ENCODE peak calls at places on chromosomes 2 and 18, in nine cellular contexts. I is cardiac muscle cell; N is fibroblast of lung; L is testis; Y is CD8-positive, alpha-beta T cell; S is transverse colon; T is Peyer's patch; Z is heart left ventricle; A is tibial artery. H is an unnamed sample.

GRCh38 chr2:128237081-128237534 is 81.6 kb downstream of the HS6ST1 start:
- DNase-seq in I (no peak), N (peak; percentile 86), L (no peak), Y (no peak), S (no peak), T (no peak), Z (no peak), A (no peak), H (no peak)

GRCh38 chr2:60794271-60794863 is 38.3 kb downstream of the PAPOLG start:
- DNase-seq in I (peak; percentile 48), N (no peak), L (no peak), Y (no peak), S (no peak), T (no peak), Z (no peak), A (no peak), H (no peak)

GRCh38 chr18:79738565-79739439 is 58.9 kb upstream of the KCNG2 start:
- DNase-seq in I (peak; percentile 91), N (no peak), L (no peak), Y (no peak), S (peak; percentile 5), T (no peak), Z (no peak), A (no peak), H (no peak)

GRCh38 chr2:216651370-216651881 is 18.2 kb downstream of the IGFBP2 start:
- DNase-seq in I (peak; percentile 75), N (peak; percentile 88), L (no peak), Y (no peak), S (no peak), T (no peak), Z (no peak), A (no peak), H (no peak)

GRCh38 chr18:5275872-5276271 is 19.7 kb downstream of the ZBTB14 start:
- DNase-seq in I (no peak), N (no peak), L (no peak), Y (no peak), S (no peak), T (no peak), Z (no peak), A (no peak), H (no peak)

GRCh38 chr2:134372141-134372540 is 118.3 kb downstream of the MGAT5 start:
- DNase-seq in I (peak; percentile 32), N (peak; percentile 89), L (no peak), Y (no peak), S (no peak), T (no peak), Z (no peak), A (no peak), H (no peak)

GRCh38 chr2:112880696-112881095 is 30.3 kb upstream of the IL37 start:
- DNase-seq in I (peak; percentile 51), N (no peak), L (no peak), Y (no peak), S (no peak), T (no peak), Z (no peak), A (no peak), H (no peak)

GRCh38 chr2:22885245-22885644 is 499.7 kb upstream of the KLHL29 start:
- DNase-seq in I (no peak), N (no peak), L (no peak), Y (no peak), S (no peak), T (no peak), Z (no peak), A (no peak), H (no peak)

GRCh38 chr2:221410487-221410886 is 161.6 kb downstream of the EPHA4 start:
- DNase-seq in I (no peak), N (no peak), L (no peak), Y (no peak), S (no peak), T (no peak), Z (no peak), A (no peak), H (no peak)

GRCh38 chr18:49189772-49190171 is 239.0 kb upstream of the SMAD7 start:
- DNase-seq in I (peak; percentile 48), N (peak; percentile 45), L (no peak), Y (no peak), S (no peak), T (no peak), Z (no peak), A (no peak), H (no peak)

GRCh38 chr2:161090401-161090800 is 69.8 kb upstream of the TANK start:
- DNase-seq in I (peak; percentile 28), N (no peak), L (peak; percentile 18), Y (no peak), S (peak; percentile 17), T (peak; percentile 46), Z (no peak), A (peak; percentile 27), H (no peak)

GRCh38 chr2:232568161-232568560 is 17.7 kb downstream of the EIF4E2 start:
- DNase-seq in I (peak; percentile 38), N (peak; percentile 86), L (no peak), Y (no peak), S (no peak), T (no peak), Z (no peak), A (no peak), H (no peak)

GRCh38 chr18:12726774-12727550 is 24.1 kb downstream of the PSMG2 start:
- DNase-seq in I (peak; percentile 82), N (peak; percentile 51), L (peak; percentile 85), Y (peak; percentile 44), S (peak; percentile 34), T (peak; percentile 47), Z (no peak), A (peak; percentile 46), H (peak; percentile 46)

GRCh38 chr18:79366177-79367094 is 29.3 kb upstream of the NFATC1 start:
- DNase-seq in I (peak; percentile 52), N (peak; percentile 96), L (no peak), Y (no peak), S (no peak), T (no peak), Z (peak; percentile 37), A (no peak), H (no peak)

GRCh38 chr2:239395524-239395923 is 5.3 kb downstream of the HDAC4 start:
- DNase-seq in I (no peak), N (no peak), L (no peak), Y (no peak), S (peak; percentile 1), T (no peak), Z (no peak), A (no peak), H (no peak)

DNA sequence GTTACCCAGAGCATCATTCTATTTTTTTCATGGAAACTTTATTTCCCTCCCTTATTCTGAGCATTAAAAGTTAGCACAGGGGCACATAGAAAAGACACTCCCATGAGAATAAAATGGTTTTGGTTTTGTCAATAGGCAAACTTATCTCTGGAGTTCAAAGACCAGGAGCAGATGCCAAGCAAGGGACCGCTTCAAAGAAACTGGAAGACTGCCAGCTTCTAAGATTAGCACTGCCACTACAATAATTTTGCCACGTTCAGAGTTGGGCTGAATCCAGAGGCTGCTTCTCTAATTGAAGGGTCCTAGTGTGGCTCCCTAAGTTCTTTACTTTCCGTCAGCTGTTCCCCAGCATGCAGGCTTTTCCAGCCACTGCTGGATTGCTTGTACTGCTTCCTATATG is 680.9 kb upstream of the GCFC2 start:
- DNase-seq in I (no peak), N (no peak), L (no peak), Y (no peak), S (no peak), T (no peak), Z (no peak), A (no peak), H (no peak)
- TF ChIP-seq CTCF in I (no peak), N (no peak), L (no peak), Y (no peak), S (no peak), T (no peak), Z (no peak), A (no peak), H (no peak)

DNA sequence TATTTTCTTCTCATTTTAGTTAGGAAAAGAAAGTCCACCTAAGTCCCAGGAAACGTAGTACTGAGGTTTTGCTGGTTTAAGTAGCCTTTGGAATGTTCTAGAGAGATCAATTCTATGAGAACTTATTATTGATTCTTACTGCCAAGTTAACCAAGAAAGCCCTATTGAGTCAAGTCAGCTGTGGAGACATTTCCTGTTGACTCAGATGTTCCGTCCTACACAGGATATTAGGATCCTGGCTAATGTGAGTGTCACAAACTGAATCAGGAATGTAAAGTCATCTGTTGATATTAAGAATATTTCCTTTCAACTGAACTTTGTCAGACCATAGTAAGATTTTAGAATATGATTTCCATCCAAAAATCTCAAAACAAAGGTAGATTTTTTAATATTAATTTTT is 654.3 kb downstream of the LRRTM4 start:
- DNase-seq in I (peak; percentile 75), N (peak; percentile 52), L (no peak), Y (no peak), S (no peak), T (no peak), Z (no peak), A (no peak), H (no peak)
- H3K27ac ChIP-seq in I (no peak overlapping the region), N (no peak overlapping the region), L (no peak overlapping the region), Y (no peak overlapping the region), S (no peak overlapping the region), T (no peak overlapping the region), Z (no peak overlapping the region), A (no peak overlapping the region), H (no peak overlapping the region)

GRCh38 chr18:45066868-45067267 is 386.2 kb downstream of the SETBP1 start:
- DNase-seq in I (peak; percentile 12), N (peak; percentile 6), L (no peak), Y (no peak), S (no peak), T (no peak), Z (no peak), A (no peak), H (no peak)

GRCh38 chr18:45071959-45072358 is 391.3 kb downstream of the SETBP1 start:
- DNase-seq in I (no peak), N (no peak), L (no peak), Y (no peak), S (no peak), T (no peak), Z (no peak), A (no peak), H (no peak)

GRCh38 chr18:45066210-45066609 is 385.5 kb downstream of the SETBP1 start:
- DNase-seq in I (no peak), N (no peak), L (no peak), Y (no peak), S (no peak), T (no peak), Z (no peak), A (no peak), H (no peak)

GRCh38 chr18:45068563-45069191 is 388.0 kb downstream of the SETBP1 start:
- DNase-seq in I (no peak), N (no peak), L (no peak), Y (no peak), S (no peak), T (no peak), Z (no peak), A (no peak), H (no peak)

DNA sequence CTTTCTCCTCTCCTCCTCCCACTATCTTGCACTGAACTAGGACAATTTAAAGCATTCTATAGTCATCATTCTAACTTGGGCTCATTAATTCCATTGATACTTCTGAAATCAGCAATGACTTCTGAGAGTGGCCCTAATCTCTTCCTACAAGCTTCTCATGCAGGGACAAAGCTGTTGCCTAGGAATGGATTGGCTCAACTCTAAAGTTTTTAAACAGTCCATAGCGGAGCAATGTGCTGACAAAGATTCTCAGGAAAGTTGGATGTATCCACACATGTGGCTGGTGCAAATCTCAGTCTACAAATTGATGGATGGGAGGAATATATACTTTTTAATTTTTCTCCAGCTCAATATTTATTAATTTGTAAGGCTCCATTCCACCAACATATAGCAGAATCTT is 388.9 kb downstream of the SETBP1 start:
- DNase-seq in I (no peak), N (no peak), L (no peak), Y (no peak), S (no peak), T (no peak), Z (no peak), A (no peak), H (no peak)
- H3K9me3 ChIP-seq in I (no peaks in the 10 kb centered on the region), N (no peaks in the 10 kb centered on the region), L (no peaks in the 10 kb centered on the region), Y (no peaks in the 10 kb centered on the region), S (no peaks in the 10 kb centered on the region), T (no peaks in the 10 kb centered on the region), Z (no peaks in the 10 kb centered on the region), A (no peaks in the 10 kb centered on the region), H (no peaks in the 10 kb centered on the region)

GRCh38 chr2:96604104-96604503 is 34.0 kb downstream of the KANSL3 start:
- DNase-seq in I (no peak), N (no peak), L (no peak), Y (no peak), S (no peak), T (no peak), Z (no peak), A (no peak), H (no peak)
- TF ChIP-seq CTCF in I (peak; percentile 11), N (no peak), L (no peak), Y (no peak), S (no peak), T (no peak), Z (no peak), A (no peak), H (no peak)